ENCODE peak calls at places on chromosome 3, in four cellular contexts. T is posterior cingulate gyrus, S is nephron progenitor cell, C is omental fat pad. A is an unnamed sample.

GRCh38 chr3:63467392-63467791 is 185.1 kb upstream of the SNTN start:
- DNase-seq in T (no peak), S (no peak), C (no peak), A (no peak)

GRCh38 chr3:191373327-191373726 is 43.0 kb upstream of the UTS2B start:
- DNase-seq in T (no peak), S (no peak), C (no peak), A (no peak)

GRCh38 chr3:56845505-56845904 is 43.8 kb upstream of the ARHGEF3 start:
- DNase-seq in T (no peak), S (no peak), C (no peak), A (no peak)

GRCh38 chr3:101643009-101643844 is 33.7 kb downstream of the ZBTB11 start:
- DNase-seq in T (no peak), S (no peak), C (no peak), A (no peak)

GRCh38 chr3:134078169-134078821 is 48.6 kb upstream of the SLCO2A1 start:
- DNase-seq in T (peak; percentile 39), S (no peak), C (no peak), A (no peak)

GRCh38 chr3:115227461-115227860 is 80.4 kb upstream of the ZBTB20 start:
- DNase-seq in T (no peak), S (no peak), C (no peak), A (no peak)

GRCh38 chr3:81728766-81729544 is 32.5 kb downstream of the GBE1 start:
- DNase-seq in T (no peak), S (no peak), C (no peak), A (no peak)

GRCh38 chr3:58164199-58164879 is 46.4 kb downstream of the DNASE1L3 start:
- DNase-seq in T (peak; percentile 85), S (no peak), C (no peak), A (no peak)

GRCh38 chr3:61563614-61564404 is 2.4 kb downstream of the PTPRG start:
- DNase-seq in T (peak; percentile 83), S (peak; percentile 36), C (no peak), A (no peak)

GRCh38 chr3:169780738-169781137 is 7.5 kb downstream of the MYNN start:
- DNase-seq in T (no peak), S (no peak), C (no peak), A (no peak)

GRCh38 chr3:172201136-172201989 is 162.0 kb downstream of the FNDC3B start:
- DNase-seq in T (peak; percentile 79), S (no peak), C (peak; percentile 51), A (no peak)

GRCh38 chr3:62950227-62950626 is 75.0 kb upstream of the CADPS start:
- DNase-seq in T (no peak), S (no peak), C (no peak), A (no peak)

GRCh38 chr3:157204431-157204830 is 44.5 kb upstream of the CCNL1 start:
- DNase-seq in T (no peak), S (no peak), C (no peak), A (no peak)